ENCODE peak calls at places on chromosomes 16 and 17, in six cellular contexts. M, F, Q, Z, D and K are unnamed samples.

GRCh38 chr16:81831722-81832126 is 52.6 kb downstream of the PLCG2 start:
- DNase-seq in M (no peak), F (no peak), Q (peak), Z (no peak), D (no peak), K (peak)

GRCh38 chr17:17682293-17682736 is 1.1 kb downstream of the RAI1 start:
- DNase-seq in M (peak), F (no peak), Q (no peak), Z (peak), D (no peak), K (no peak)

GRCh38 chr17:18208092-18208491 is 17.3 kb upstream of the LLGL1 start:
- DNase-seq in M (no peak), F (no peak), Q (no peak), Z (no peak), D (no peak), K (no peak)

GRCh38 chr17:5562172-5562571 is 22.1 kb downstream of the NLRP1 start:
- DNase-seq in M (no peak), F (no peak), Q (no peak), Z (no peak), D (no peak), K (no peak)

GRCh38 chr17:74340470-74341023 is 14.5 kb downstream of the KIF19 start:
- DNase-seq in M (no peak), F (no peak), Q (no peak), Z (peak), D (peak), K (no peak)

GRCh38 chr17:1573932-1574696 is 11.5 kb upstream of the PITPNA start:
- DNase-seq in M (peak), F (peak), Q (peak), Z (peak), D (peak), K (peak)

GRCh38 chr16:31480851-31481250 is 2.1 kb upstream of the SLC5A2 start:
- DNase-seq in M (no peak), F (no peak), Q (no peak), Z (no peak), D (no peak), K (no peak)

GRCh38 chr16:88883117-88883895 is 16.8 kb upstream of the PABPN1L start:
- DNase-seq in M (no peak), F (no peak), Q (no peak), Z (no peak), D (no peak), K (no peak)

GRCh38 chr16:14335297-14335696 is 264.2 kb downstream of the MRTFB start:
- DNase-seq in M (no peak), F (no peak), Q (no peak), Z (no peak), D (no peak), K (no peak)

GRCh38 chr17:54901230-54901847 is 687 bp downstream of the TOM1L1 start:
- DNase-seq in M (peak), F (peak), Q (peak), Z (peak), D (peak), K (peak)

GRCh38 chr17:51371732-51372151 is 111.4 kb downstream of the UTP18 start:
- DNase-seq in M (peak), F (peak), Q (peak), Z (peak), D (peak), K (no peak)

GRCh38 chr17:57132663-57133062 is 47.6 kb downstream of the AKAP1 start:
- DNase-seq in M (no peak), F (no peak), Q (peak), Z (peak), D (no peak), K (no peak)

GRCh38 chr16:1917665-1918111 is 527 bp downstream of the HS3ST6 start:
- DNase-seq in M (no peak), F (no peak), Q (peak), Z (no peak), D (no peak), K (no peak)

GRCh38 chr17:40343126-40344119 is 21.1 kb downstream of the GJD3 start:
- DNase-seq in M (no peak), F (no peak), Q (no peak), Z (no peak), D (no peak), K (no peak)

GRCh38 chr16:1876468-1876867 is 4.5 kb upstream of the MEIOB start:
- DNase-seq in M (no peak), F (no peak), Q (no peak), Z (no peak), D (no peak), K (no peak)

GRCh38 chr16:31711344-31711845 is 162.2 kb upstream of the ZNF267 start:
- DNase-seq in M (no peak), F (no peak), Q (peak), Z (no peak), D (no peak), K (no peak)

GRCh38 chr17:4958102-4958501 is 7.2 kb downstream of the ENO3 start:
- DNase-seq in M (no peak), F (no peak), Q (no peak), Z (no peak), D (no peak), K (no peak)

GRCh38 chr16:86761117-86761971 is 183.0 kb downstream of the FOXL1 start:
- DNase-seq in M (peak), F (peak), Q (peak), Z (peak), D (peak), K (peak)

GRCh38 chr17:64107517-64108235 is 22.3 kb downstream of the ERN1 start:
- DNase-seq in M (no peak), F (no peak), Q (no peak), Z (no peak), D (peak), K (no peak)

GRCh38 chr16:85542548-85542927 is 70.6 kb upstream of the GSE1 start:
- DNase-seq in M (no peak), F (no peak), Q (peak), Z (no peak), D (no peak), K (no peak)

GRCh38 chr16:11497329-11497805 is 89.4 kb downstream of the LITAF start:
- DNase-seq in M (peak), F (peak), Q (peak), Z (peak), D (peak), K (peak)

GRCh38 chr17:280216-280615 is 72.4 kb downstream of the RPH3AL start:
- DNase-seq in M (no peak), F (no peak), Q (no peak), Z (no peak), D (no peak), K (no peak)

GRCh38 chr16:2475413-2476344 is 752 bp downstream of the TBC1D24 start:
- DNase-seq in M (no peak), F (no peak), Q (peak), Z (peak), D (no peak), K (no peak)

GRCh38 chr16:64253114-64253513 is 868.7 kb downstream of the CDH11 start:
- DNase-seq in M (no peak), F (no peak), Q (no peak), Z (no peak), D (no peak), K (peak)

GRCh38 chr16:64250866-64251265 is 871.0 kb downstream of the CDH11 start:
- DNase-seq in M (no peak), F (peak), Q (no peak), Z (no peak), D (no peak), K (peak)

GRCh38 chr16:64254443-64255367 is 867.2 kb downstream of the CDH11 start:
- DNase-seq in M (no peak), F (no peak), Q (no peak), Z (no peak), D (no peak), K (no peak)

GRCh38 chr16:64253525-64253924 is 868.3 kb downstream of the CDH11 start:
- DNase-seq in M (no peak), F (no peak), Q (no peak), Z (no peak), D (no peak), K (peak)

DNA sequence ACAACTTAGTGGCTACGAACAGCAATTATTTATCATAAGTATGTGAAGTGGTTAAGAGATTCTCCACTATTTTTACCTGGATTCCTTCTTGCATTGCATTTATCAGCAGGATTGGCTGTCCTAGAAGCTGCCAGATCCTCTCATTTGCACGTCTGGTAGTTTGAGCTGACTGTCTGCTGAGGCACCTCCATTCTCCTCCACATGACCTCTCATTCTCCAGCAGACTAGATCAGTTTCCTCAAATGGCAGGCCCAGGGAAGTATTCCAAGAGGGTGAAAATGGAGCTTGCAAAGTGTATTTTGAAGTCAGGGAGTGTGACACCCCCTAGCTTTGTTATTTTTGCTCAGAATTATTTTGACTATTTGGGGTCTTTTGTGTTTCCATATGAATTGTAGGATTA is 870.1 kb downstream of the CDH11 start:
- DNase-seq in M (no peak), F (no peak), Q (no peak), Z (no peak), D (no peak), K (no peak)
- H3K4me3 ChIP-seq in M (no peak), F (no peak), Q (no peak), Z (no peak), D (no peak), K (no peak)

GRCh38 chr17:44749076-44750020 is 9.4 kb upstream of the ADAM11 start:
- DNase-seq in M (no peak), F (no peak), Q (no peak), Z (no peak), D (no peak), K (no peak)
- H2AFZ ChIP-seq in M (no peak), F (no peak), Q (no peak), Z (no peak), D (no peak), K (no peak)

GRCh38 chr16:75249441-75249840 is 2.0 kb downstream of the BCAR1 start:
- DNase-seq in M (no peak), F (no peak), Q (no peak), Z (no peak), D (no peak), K (no peak)
- H3K4me3 ChIP-seq in M (peak), F (no peak), Q (peak), Z (peak), D (peak), K (peak)

DNA sequence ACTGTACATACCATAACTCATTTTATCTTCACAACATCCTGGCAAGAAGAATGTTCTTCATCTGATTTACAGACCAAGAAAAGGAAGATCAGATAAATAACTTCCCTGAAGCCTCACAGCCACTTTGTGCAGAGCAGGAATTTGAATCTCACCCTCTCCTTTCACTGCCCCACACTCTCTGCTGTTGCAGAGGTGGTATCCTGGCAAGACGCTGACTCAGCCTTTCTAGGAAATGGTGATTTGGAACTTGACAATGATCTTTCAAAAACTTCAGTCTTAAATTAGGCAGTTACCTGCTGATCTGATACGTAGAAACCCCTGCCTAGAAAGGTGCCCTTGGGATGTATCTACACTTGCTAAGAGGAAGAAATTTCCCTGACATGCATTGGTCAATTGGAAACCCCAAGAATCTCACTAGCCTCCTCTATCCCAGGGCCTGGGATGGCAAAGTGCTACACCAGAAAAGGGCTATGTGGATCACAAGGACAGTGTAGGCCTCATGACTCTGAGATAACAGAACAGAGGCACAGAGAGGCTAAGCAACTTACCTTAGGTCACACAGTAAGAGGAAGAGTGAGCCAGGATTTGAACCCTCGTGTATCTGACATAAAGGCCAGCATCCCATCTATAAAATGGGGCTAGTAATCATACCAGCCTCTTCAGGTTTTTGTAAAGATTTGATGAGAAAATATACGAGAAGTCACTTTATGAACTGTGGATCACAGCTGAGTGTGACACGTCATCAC is 17.9 kb downstream of the FBXO39 start:
- DNase-seq in M (no peak), F (no peak), Q (no peak), Z (no peak), D (no peak), K (no peak)
- H2AFZ ChIP-seq in M (no peak), F (no peak), Q (peak), Z (no peak), D (no peak), K (no peak)

GRCh38 chr16:12664334-12664733 is 139.4 kb downstream of the CPPED1 start:
- DNase-seq in M (no peak), F (no peak), Q (no peak), Z (no peak), D (no peak), K (no peak)
- H3K4me3 ChIP-seq in M (no peak), F (no peak), Q (no peak), Z (no peak), D (no peak), K (no peak)

DNA sequence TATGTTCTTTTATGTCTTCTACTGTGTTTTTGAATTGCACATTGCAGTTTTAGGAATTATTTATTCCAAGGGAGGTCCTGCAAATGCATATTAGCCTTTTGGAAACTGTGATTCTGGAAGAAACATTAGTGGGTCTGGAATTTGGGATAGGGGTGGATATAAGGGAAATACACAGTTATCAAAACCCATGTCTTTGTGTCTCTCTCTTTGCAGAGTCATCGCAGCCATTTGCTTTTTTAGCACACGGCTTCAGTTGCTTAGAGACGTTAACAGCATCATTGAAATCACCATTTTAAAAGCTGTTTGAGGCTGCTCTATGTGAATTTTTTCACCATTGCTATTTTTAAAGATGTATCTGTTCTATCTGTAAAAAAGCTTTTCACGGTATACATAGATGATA is 47.3 kb downstream of the OMG start:
- DNase-seq in M (no peak), F (no peak), Q (peak), Z (no peak), D (no peak), K (no peak)
- H2AFZ ChIP-seq in M (no peak), F (no peak), Q (no peak), Z (no peak), D (no peak), K (no peak)